ENCODE peak calls at places on chromosomes 3 and 15, in five cellular contexts. I is uterus, F is heart left ventricle, C is IMR-90, H is GM12878. M is an unnamed sample.

GRCh38 chr3:4888913-4889846 is 90.1 kb upstream of the BHLHE40 start:
- DNase-seq in H (peak), F (no peak), I (no peak), C (no peak), M (no peak)

GRCh38 chr15:70149667-70150404 is 52.1 kb upstream of the TLE3 start:
- DNase-seq in C (peak), H (no peak), I (no peak), F (no peak), M (no peak)

GRCh38 chr3:172100482-172100881 is 61.1 kb downstream of the FNDC3B start:
- DNase-seq in C (no peak), H (no peak), I (no peak), F (no peak), M (no peak)

GRCh38 chr3:149277338-149277813 is 55.7 kb upstream of the CP start:
- DNase-seq in F (no peak), I (no peak), C (peak), H (peak), M (no peak)

GRCh38 chr15:59294574-59294960 is 78.1 kb downstream of the MYO1E start:
- DNase-seq in I (no peak), F (no peak), H (no peak), C (no peak), M (no peak)

GRCh38 chr3:63908081-63908736 is 4.0 kb downstream of the SCAANT1 start:
- DNase-seq in H (no peak), C (peak), I (no peak), F (no peak), M (no peak)

GRCh38 chr15:68602484-68603240 is 23.9 kb downstream of the CORO2B start:
- DNase-seq in C (no peak), I (no peak), F (no peak), H (no peak), M (no peak)

GRCh38 chr15:49387471-49387870 is 35.6 kb upstream of the FGF7 start:
- DNase-seq in C (no peak), I (no peak), H (no peak), F (no peak), M (no peak)

GRCh38 chr3:8802256-8802655 is 32.8 kb upstream of the OXTR start:
- DNase-seq in C (no peak), H (no peak), I (no peak), F (no peak), M (no peak)

GRCh38 chr3:128266453-128266852 is 113.2 kb downstream of the EEFSEC start:
- DNase-seq in H (no peak), I (no peak), C (no peak), F (no peak), M (no peak)

GRCh38 chr15:98801234-98801561 is 152.9 kb downstream of the IGF1R start:
- DNase-seq in C (no peak), F (no peak), H (no peak), I (no peak), M (no peak)

GRCh38 chr15:68578175-68578959 is 426 bp upstream of the CORO2B start:
- DNase-seq in C (peak), H (no peak), F (peak), I (peak), M (no peak)

GRCh38 chr3:32009101-32009500 is 27.6 kb downstream of the ZNF860 start:
- DNase-seq in F (no peak), H (no peak), I (no peak), C (no peak), M (no peak)

GRCh38 chr3:127612966-127613365 is 14.8 kb downstream of the MCM2 start:
- DNase-seq in H (no peak), I (no peak), C (no peak), F (no peak), M (no peak)

GRCh38 chr15:70376031-70376928 is 278.6 kb upstream of the TLE3 start:
- DNase-seq in F (no peak), H (no peak), C (no peak), I (no peak), M (no peak)

GRCh38 chr3:82743196-82743595 is 981.8 kb upstream of the GBE1 start:
- DNase-seq in C (no peak), I (no peak), H (no peak), F (no peak), M (no peak)

GRCh38 chr3:134517796-134518195 is 31.9 kb downstream of the CEP63 start:
- DNase-seq in I (no peak), H (no peak), C (peak), F (no peak), M (no peak)

GRCh38 chr3:122572940-122573412 is 4.5 kb upstream of the PARP15 start:
- DNase-seq in F (no peak), C (peak), I (no peak), H (peak), M (no peak)

GRCh38 chr3:174775603-174776002 is 83.5 kb upstream of the NAALADL2 start:
- DNase-seq in F (peak), I (no peak), C (peak), H (no peak), M (no peak)

GRCh38 chr3:184428561-184429175 is 48.8 kb downstream of the CHRD start:
- DNase-seq in F (no peak), I (no peak), H (no peak), C (no peak), M (no peak)

GRCh38 chr3:4061201-4061600 is 242.0 kb upstream of the SETMAR start:
- DNase-seq in I (no peak), H (no peak), F (no peak), C (no peak), M (no peak)

GRCh38 chr3:46213201-46213600 is 5.1 kb upstream of the CCR1 start:
- DNase-seq in I (no peak), H (no peak), C (no peak), F (no peak), M (no peak)

GRCh38 chr3:163521261-163521660 is 1557.0 kb downstream of the SI start:
- DNase-seq in F (no peak), H (no peak), I (no peak), C (no peak), M (no peak)

GRCh38 chr3:57951106-57951882 is 56.9 kb upstream of the FLNB start:
- DNase-seq in H (no peak), I (peak), F (peak), C (peak), M (no peak)

GRCh38 chr3:57953541-57953940 is 54.7 kb upstream of the FLNB start:
- DNase-seq in I (no peak), C (no peak), F (no peak), H (no peak), M (no peak)

GRCh38 chr3:57949779-57950618 is 58.2 kb upstream of the FLNB start:
- DNase-seq in H (no peak), F (no peak), I (peak), C (no peak), M (no peak)

GRCh38 chr3:57952651-57953050 is 55.6 kb upstream of the FLNB start:
- DNase-seq in F (no peak), I (no peak), C (no peak), H (no peak), M (no peak)

DNA sequence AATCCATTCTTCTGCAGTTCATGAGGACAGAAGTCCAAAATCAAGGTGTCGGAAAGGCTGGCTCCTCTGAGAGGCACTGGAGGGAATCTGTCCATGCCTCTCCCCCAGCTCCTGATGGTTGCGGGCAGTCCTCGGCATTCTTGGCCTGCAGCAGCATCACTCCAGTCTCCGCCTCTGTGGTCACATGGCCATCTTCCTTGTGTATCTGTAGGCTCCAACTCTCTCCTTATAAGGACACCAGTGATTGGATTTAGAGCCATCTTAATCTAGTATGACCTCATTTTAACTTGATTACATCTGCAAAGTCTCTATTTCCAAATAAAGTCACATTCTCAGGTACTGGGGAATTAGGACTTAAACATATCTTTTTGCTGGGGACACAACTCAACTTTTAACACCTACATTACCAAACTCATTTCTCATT is 56.0 kb upstream of the FLNB start:
- DNase-seq in C (peak), I (peak), F (peak), H (no peak), M (no peak)
- TF ChIP-seq POLR2A in C (peak), I (peak), F (no peak), H (no peak), M (no peak)

GRCh38 chr15:65285291-65286068 is 1.2 kb downstream of the PARP16 start:
- DNase-seq in I (no peak), H (no peak), C (peak), F (no peak), M (no peak)

GRCh38 chr15:65287515-65287845 is 797 bp upstream of the PARP16 start:
- DNase-seq in I (no peak), C (peak), H (no peak), F (no peak), M (no peak)

GRCh38 chr15:65286069-65286703 is 497 bp downstream of the PARP16 start:
- DNase-seq in C (no peak), H (no peak), I (no peak), F (no peak), M (peak)

GRCh38 chr15:65289261-65289854 is 2.7 kb upstream of the PARP16 start:
- DNase-seq in C (no peak), I (no peak), H (no peak), F (no peak), M (no peak)

GRCh38 chr15:65286704-65287514 is at the start of gene PARP16:
- DNase-seq in H (peak), I (peak), C (peak), F (peak), M (peak)
- TF ChIP-seq POLR2A in H (peak), I (peak), C (no peak), F (peak), M (peak)

DNA sequence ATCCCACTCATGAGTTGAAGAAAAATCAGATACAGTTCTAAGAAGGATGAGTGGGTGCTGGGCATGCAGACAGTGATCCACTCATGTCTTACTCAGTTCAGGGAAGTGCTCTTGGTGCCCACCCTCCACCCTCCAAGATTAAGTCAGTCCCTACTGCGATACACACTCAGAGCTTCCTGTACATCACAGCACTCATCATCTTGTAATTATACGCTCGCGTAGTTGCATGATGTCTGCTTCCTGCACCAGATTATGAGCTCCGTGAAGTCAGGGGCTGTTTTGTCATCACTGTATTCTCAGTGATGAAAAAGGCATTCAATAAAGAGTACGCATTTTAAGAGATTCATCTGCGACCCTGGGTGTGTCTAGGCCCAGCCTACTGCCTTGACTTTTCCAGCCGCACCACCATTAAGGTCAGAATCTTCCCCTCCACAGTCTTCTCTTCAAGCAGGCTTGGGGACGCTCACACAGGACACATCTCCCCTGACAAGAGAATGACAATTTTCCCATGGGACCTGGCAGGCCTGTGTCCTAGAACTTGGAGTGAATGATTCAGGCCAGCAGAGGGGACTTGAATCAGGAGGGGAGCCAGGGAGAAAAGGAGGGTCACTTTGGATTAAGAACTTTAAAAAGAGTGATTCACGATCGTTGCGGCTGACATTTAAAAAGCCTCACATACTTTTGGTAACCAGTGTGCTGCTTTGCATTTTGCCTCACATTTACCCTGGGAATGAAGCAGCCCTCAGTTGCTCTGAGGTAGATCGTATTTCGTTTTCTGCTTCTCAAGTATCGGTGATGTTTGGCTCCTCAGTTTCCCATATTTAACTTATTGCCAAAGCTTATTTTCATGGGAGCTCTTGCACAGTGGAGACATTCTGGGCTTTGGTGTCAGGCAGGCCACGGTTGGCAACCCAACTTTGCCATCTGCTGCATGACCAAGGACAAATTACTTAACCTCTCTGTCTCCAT is 7.9 kb upstream of the PDE8A start:
- DNase-seq in I (no peak), H (no peak), C (peak), F (no peak), M (no peak)
- TF ChIP-seq POLR2A in I (no peak), H (no peak), C (no peak), F (no peak), M (no peak)

DNA sequence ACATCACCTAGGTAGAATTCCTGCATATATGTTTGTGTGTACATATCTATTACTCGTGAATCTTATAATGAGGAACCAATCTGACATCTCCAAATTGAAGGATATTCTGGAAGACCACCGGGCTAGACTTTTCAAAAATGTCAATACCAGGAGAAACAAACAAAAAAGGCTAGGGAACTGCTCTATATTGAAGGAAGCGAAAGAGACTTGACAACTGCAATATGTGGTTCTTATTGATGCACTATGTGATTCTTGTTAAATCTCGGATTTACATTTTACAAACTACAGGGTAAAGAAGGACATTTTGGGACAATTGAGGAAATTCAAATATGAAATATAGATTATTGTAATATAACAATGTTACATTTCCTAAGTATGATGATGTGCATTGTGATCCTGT is 137.5 kb upstream of the CCDC54 start:
- DNase-seq in C (no peak), F (no peak), H (no peak), I (no peak), M (no peak)
- TF ChIP-seq POLR2A in C (no peak), F (no peak), H (no peak), I (no peak), M (no peak)

DNA sequence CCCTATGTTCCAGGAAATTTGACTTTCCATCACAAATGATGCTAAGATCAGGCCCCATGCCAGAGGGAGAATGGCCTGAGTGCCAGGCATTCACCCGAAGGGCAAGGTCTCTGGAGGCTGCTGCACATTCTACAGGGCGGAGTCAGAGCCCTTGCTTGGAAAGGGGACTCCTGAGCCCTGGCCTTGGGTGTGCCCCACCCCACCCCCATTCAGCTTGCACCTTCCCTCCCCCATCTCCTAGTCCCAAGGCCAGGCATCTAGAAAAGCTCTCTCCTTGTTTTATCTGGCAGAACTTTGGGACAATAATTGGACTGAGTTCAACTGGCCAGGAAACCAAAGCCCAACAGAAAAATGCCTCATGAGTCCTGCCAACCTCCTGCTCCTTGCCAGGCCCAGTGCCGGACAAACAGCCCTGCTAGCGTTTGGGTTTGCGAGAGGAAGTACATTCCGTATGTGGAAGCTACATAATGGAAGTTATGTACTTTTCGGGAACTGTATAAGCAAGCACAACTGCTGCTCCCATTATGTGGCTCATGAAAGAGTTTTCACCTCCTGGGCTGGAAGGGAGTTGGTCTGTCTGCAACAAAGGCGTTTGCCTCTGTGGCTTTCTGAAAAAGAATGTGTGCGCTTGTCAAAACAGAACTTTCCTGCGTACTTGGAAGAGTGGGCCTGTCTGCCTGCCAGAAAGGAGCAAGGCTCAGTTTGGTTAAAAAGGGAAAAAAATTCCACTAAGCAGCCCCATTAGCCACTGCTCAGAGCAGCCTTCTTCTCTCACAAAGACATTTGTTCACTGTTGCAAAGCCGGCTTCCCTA is 321.4 kb upstream of the CTNNB1 start:
- DNase-seq in H (no peak), I (peak), F (peak), C (no peak), M (no peak)
- TF ChIP-seq POLR2A in H (no peak), I (no peak), F (no peak), C (no peak), M (no peak)

M was measured in GM12891.